ENCODE peak calls at places on chromosomes 2 and 18, in ten cellular contexts. O is Kasumi-1; N is NCI-H345; Z is T-helper 9 cell; H is IMR-90; P is epithelial cell of proximal tubule; W is GM23248; B is activated CD8-positive, alpha-beta memory T cell treated with anti-CD3 and anti-CD28 coated beads for 48 hours; E is Caki2; S is RKO. I is an unnamed sample.

GRCh38 chr2:126786765-126787164 is 111.9 kb upstream of the TEX51 start:
- DNase-seq in O (no peak), N (no peak), Z (no peak), H (no peak), P (no peak), W (no peak), B (no peak), E (no peak), S (no peak), I (no peak)

GRCh38 chr18:79876497-79876896 is 75.0 kb downstream of the SLC66A2 start:
- DNase-seq in O (no peak), N (peak), Z (no peak), H (no peak), P (no peak), W (no peak), B (no peak), E (no peak), S (no peak), I (no peak)

GRCh38 chr2:221807706-221808105 is 235.6 kb upstream of the EPHA4 start:
- DNase-seq in O (no peak), N (no peak), Z (no peak), H (no peak), P (no peak), W (peak), B (no peak), E (no peak), S (no peak), I (no peak)

GRCh38 chr2:179446475-179447141 is 182.0 kb upstream of the SESTD1 start:
- DNase-seq in O (no peak), N (no peak), Z (no peak), H (no peak), P (no peak), W (no peak), B (no peak), E (no peak), S (no peak), I (no peak)

GRCh38 chr18:28176933-28177827 is at the start of gene CDH2:
- DNase-seq in O (peak), N (peak), Z (no peak), H (peak), P (no peak), W (peak), B (no peak), E (peak), S (no peak), I (peak)

GRCh38 chr2:231331533-231331932 is 64.0 kb upstream of the B3GNT7 start:
- DNase-seq in O (no peak), N (no peak), Z (no peak), H (no peak), P (no peak), W (no peak), B (no peak), E (no peak), S (no peak), I (no peak)

GRCh38 chr2:68320118-68320641 is 431 bp upstream of the CNRIP1 start:
- DNase-seq in O (peak), N (peak), Z (no peak), H (no peak), P (no peak), W (no peak), B (no peak), E (peak), S (peak), I (no peak)

GRCh38 chr2:42954227-42954962 is 162.0 kb upstream of the HAAO start:
- DNase-seq in O (no peak), N (no peak), Z (no peak), H (peak), P (no peak), W (no peak), B (no peak), E (peak), S (no peak), I (no peak)

GRCh38 chr2:60356346-60356745 is 197.1 kb downstream of the BCL11A start:
- DNase-seq in O (no peak), N (no peak), Z (no peak), H (no peak), P (no peak), W (peak), B (no peak), E (no peak), S (no peak), I (no peak)

GRCh38 chr2:16025211-16025875 is 85.0 kb downstream of the MYCN start:
- DNase-seq in O (no peak), N (no peak), Z (no peak), H (no peak), P (no peak), W (no peak), B (no peak), E (no peak), S (no peak), I (no peak)

GRCh38 chr2:113234721-113235346 is 43.9 kb downstream of the PAX8 start:
- DNase-seq in O (peak), N (no peak), Z (no peak), H (peak), P (no peak), W (peak), B (no peak), E (no peak), S (peak), I (no peak)

GRCh38 chr2:66440011-66440542 is 5.2 kb downstream of the MEIS1 start:
- DNase-seq in O (no peak), N (no peak), Z (no peak), H (no peak), P (no peak), W (peak), B (no peak), E (no peak), S (no peak), I (no peak)

GRCh38 chr2:138726681-138727080 is 53.5 kb downstream of the NXPH2 start:
- DNase-seq in O (no peak), N (no peak), Z (no peak), H (no peak), P (no peak), W (no peak), B (no peak), E (no peak), S (no peak), I (no peak)

GRCh38 chr2:122643725-122644329 is 888.4 kb downstream of the TSN start:
- DNase-seq in O (no peak), N (peak), Z (no peak), H (peak), P (peak), W (peak), B (no peak), E (peak), S (peak), I (peak)

GRCh38 chr2:36482576-36483214 is 115.3 kb downstream of the FEZ2 start:
- DNase-seq in O (no peak), N (peak), Z (no peak), H (peak), P (peak), W (peak), B (no peak), E (peak), S (no peak), I (no peak)

GRCh38 chr18:66694857-66695256 is 91.0 kb upstream of the CDH19 start:
- DNase-seq in O (no peak), N (no peak), Z (no peak), H (no peak), P (no peak), W (no peak), B (no peak), E (no peak), S (no peak), I (no peak)

GRCh38 chr2:220670461-220670979 is 901.6 kb downstream of the EPHA4 start:
- DNase-seq in O (no peak), N (peak), Z (no peak), H (no peak), P (no peak), W (no peak), B (no peak), E (no peak), S (no peak), I (no peak)

GRCh38 chr2:28394331-28394877 is 1.7 kb downstream of the FOSL2 start:
- DNase-seq in O (peak), N (peak), Z (no peak), H (peak), P (no peak), W (peak), B (no peak), E (peak), S (peak), I (no peak)

GRCh38 chr2:147149589-147150245 is 695.1 kb upstream of the ACVR2A start:
- DNase-seq in O (no peak), N (no peak), Z (no peak), H (no peak), P (no peak), W (peak), B (no peak), E (no peak), S (no peak), I (no peak)

GRCh38 chr2:71785550-71785951 is 332.2 kb downstream of the DYSF start:
- DNase-seq in O (no peak), N (no peak), Z (no peak), H (no peak), P (no peak), W (no peak), B (no peak), E (no peak), S (no peak), I (no peak)

GRCh38 chr2:168992591-168993349 is 38.4 kb downstream of the ABCB11 start:
- DNase-seq in O (peak), N (no peak), Z (no peak), H (no peak), P (no peak), W (peak), B (no peak), E (no peak), S (no peak), I (no peak)

GRCh38 chr2:217743980-217744761 is 258.6 kb downstream of the TNS1 start:
- DNase-seq in O (no peak), N (no peak), Z (no peak), H (peak), P (no peak), W (no peak), B (no peak), E (no peak), S (no peak), I (no peak)

GRCh38 chr18:51765712-51766360 is 568.4 kb upstream of the MEX3C start:
- DNase-seq in O (no peak), N (no peak), Z (no peak), H (no peak), P (no peak), W (no peak), B (no peak), E (no peak), S (no peak), I (no peak)

GRCh38 chr2:159542101-159542500 is 74.2 kb downstream of the BAZ2B start:
- DNase-seq in O (no peak), N (no peak), Z (no peak), H (no peak), P (no peak), W (no peak), B (no peak), E (no peak), S (no peak), I (no peak)

GRCh38 chr2:71074893-71075292 is 6.4 kb downstream of the NAGK start:
- DNase-seq in O (no peak), N (no peak), Z (no peak), H (no peak), P (no peak), W (no peak), B (no peak), E (no peak), S (no peak), I (no peak)

GRCh38 chr18:72601944-72602343 is 57.8 kb upstream of the CBLN2 start:
- DNase-seq in O (no peak), N (no peak), Z (no peak), H (no peak), P (no peak), W (no peak), B (no peak), E (no peak), S (no peak), I (no peak)

GRCh38 chr2:15748736-15749323 is 157.2 kb downstream of the DDX1 start:
- DNase-seq in O (no peak), N (no peak), Z (no peak), H (no peak), P (no peak), W (no peak), B (no peak), E (no peak), S (no peak), I (no peak)

GRCh38 chr2:158681816-158682215 is 113.3 kb upstream of the DAPL1 start:
- DNase-seq in O (no peak), N (no peak), Z (no peak), H (no peak), P (no peak), W (no peak), B (no peak), E (no peak), S (no peak), I (no peak)

GRCh38 chr2:200376422-200377142 is 70.1 kb downstream of the SPATS2L start:
- DNase-seq in O (no peak), N (no peak), Z (no peak), H (no peak), P (no peak), W (no peak), B (no peak), E (peak), S (no peak), I (no peak)

GRCh38 chr18:10660485-10660884 is 134.7 kb downstream of the NAPG start:
- DNase-seq in O (no peak), N (no peak), Z (no peak), H (peak), P (peak), W (peak), B (no peak), E (peak), S (no peak), I (no peak)

GRCh38 chr2:199760574-199760973 is 90.4 kb downstream of the FTCDNL1 start:
- DNase-seq in O (no peak), N (no peak), Z (no peak), H (no peak), P (no peak), W (no peak), B (no peak), E (no peak), S (no peak), I (no peak)

GRCh38 chr18:3218817-3219216 is 951 bp downstream of the MYOM1 start:
- DNase-seq in O (no peak), N (no peak), Z (no peak), H (no peak), P (no peak), W (no peak), B (no peak), E (no peak), S (no peak), I (no peak)

GRCh38 chr2:44975571-44976450 is 33.4 kb downstream of the SIX2 start:
- DNase-seq in O (no peak), N (no peak), Z (no peak), H (no peak), P (no peak), W (no peak), B (no peak), E (no peak), S (no peak), I (no peak)

GRCh38 chr2:200320344-200320743 is 13.9 kb downstream of the SPATS2L start:
- DNase-seq in O (no peak), N (peak), Z (no peak), H (no peak), P (no peak), W (peak), B (no peak), E (no peak), S (peak), I (no peak)

GRCh38 chr2:39121523-39122063 is 742 bp upstream of the SOS1 start:
- DNase-seq in O (peak), N (peak), Z (no peak), H (no peak), P (no peak), W (peak), B (no peak), E (no peak), S (no peak), I (no peak)

GRCh38 chr2:42796427-42797248 is 4.3 kb upstream of the HAAO start:
- DNase-seq in O (no peak), N (no peak), Z (no peak), H (no peak), P (no peak), W (no peak), B (no peak), E (no peak), S (no peak), I (no peak)

GRCh38 chr2:144358979-144359541 is 160.9 kb downstream of the ZEB2 start:
- DNase-seq in O (no peak), N (no peak), Z (no peak), H (peak), P (no peak), W (peak), B (no peak), E (peak), S (peak), I (no peak)

GRCh38 chr18:10454800-10455550 is 540 bp downstream of the APCDD1 start:
- DNase-seq in O (no peak), N (peak), Z (no peak), H (peak), P (no peak), W (peak), B (no peak), E (no peak), S (no peak), I (no peak)

I was measured in smooth muscle cell of the brain vasculature.